ENCODE peak calls at places on chromosomes 3 and 15, in nine cellular contexts. P, Y, E, B, A, H, W, L and V are unnamed samples.
A peak's percentile ranks its signal among the peaks of the same experiment; 100 is the strongest.

GRCh38 chr15:80946576-80946975 is 43.0 kb downstream of the MESD start:
- DNase-seq in P (no peak), Y (no peak), E (no peak), B (no peak), A (no peak), H (no peak), W (no peak), L (no peak), V (no peak)

GRCh38 chr3:72386322-72386721 is 461.9 kb downstream of the SHQ1 start:
- DNase-seq in P (no peak), Y (no peak), E (no peak), B (no peak), A (no peak), H (no peak), W (no peak), L (no peak), V (no peak)

GRCh38 chr3:150355581-150355980 is 52.5 kb upstream of the TSC22D2 start:
- DNase-seq in P (no peak), Y (no peak), E (no peak), B (no peak), A (no peak), H (no peak), W (no peak), L (no peak), V (peak; percentile 32)

GRCh38 chr3:8506611-8507061 is 5.0 kb downstream of the LMCD1 start:
- DNase-seq in P (no peak), Y (no peak), E (no peak), B (no peak), A (no peak), H (no peak), W (no peak), L (peak; percentile 18), V (peak; percentile 64)

GRCh38 chr3:132347095-132347494 is 29.9 kb downstream of the ACP3 start:
- DNase-seq in P (peak; percentile 76), Y (no peak), E (no peak), B (no peak), A (no peak), H (no peak), W (no peak), L (no peak), V (peak; percentile 90)

GRCh38 chr3:197458179-197458707 is 97.5 kb downstream of the BDH1 start:
- DNase-seq in P (no peak), Y (peak; percentile 54), E (no peak), B (peak; percentile 36), A (no peak), H (no peak), W (peak; percentile 57), L (no peak), V (no peak)

GRCh38 chr3:118782755-118783202 is 251.9 kb downstream of the IGSF11 start:
- DNase-seq in P (no peak), Y (no peak), E (no peak), B (no peak), A (no peak), H (no peak), W (no peak), L (no peak), V (no peak)

GRCh38 chr15:42232606-42233005 is 24.5 kb upstream of the VPS39 start:
- DNase-seq in P (no peak), Y (no peak), E (no peak), B (no peak), A (no peak), H (no peak), W (no peak), L (no peak), V (no peak)

GRCh38 chr3:168546707-168547106 is 451.0 kb upstream of the GOLIM4 start:
- DNase-seq in P (no peak), Y (peak; percentile 22), E (no peak), B (no peak), A (no peak), H (no peak), W (no peak), L (no peak), V (no peak)

GRCh38 chr15:77224352-77224751 is 153.4 kb upstream of the TSPAN3 start:
- DNase-seq in P (peak; percentile 49), Y (no peak), E (no peak), B (no peak), A (no peak), H (no peak), W (no peak), L (no peak), V (peak; percentile 72)

GRCh38 chr3:127632441-127632840 is 3.5 kb downstream of the PODXL2 start:
- DNase-seq in P (no peak), Y (no peak), E (no peak), B (no peak), A (no peak), H (no peak), W (no peak), L (no peak), V (no peak)

GRCh38 chr3:99669879-99670555 is 31.6 kb downstream of the COL8A1 start:
- DNase-seq in P (no peak), Y (no peak), E (no peak), B (no peak), A (no peak), H (no peak), W (no peak), L (no peak), V (no peak)

GRCh38 chr15:76932090-76932966 is 779 bp downstream of the RCN2 start:
- DNase-seq in P (no peak), Y (no peak), E (no peak), B (no peak), A (no peak), H (no peak), W (no peak), L (no peak), V (no peak)

GRCh38 chr15:63478243-63478642 is 26.1 kb upstream of the USP3 start:
- DNase-seq in P (no peak), Y (no peak), E (peak; percentile 41), B (no peak), A (no peak), H (no peak), W (no peak), L (no peak), V (no peak)